ENCODE peak calls at places on chromosomes 1 and 21, in ten cellular contexts. C is lower leg skin, R is fibroblast of the aortic adventitia, M is NT2/D1, O is K562, I is spleen, X is AG09309, Y is H7, Q is mammary epithelial cell, K is foreskin fibroblast. U is an unnamed sample.

GRCh38 chr1:181033128-181033798 is 520 bp upstream of the MR1 start:
- DNase-seq in C (peak; percentile 88), R (peak; percentile 57), M (no peak), O (no peak), I (no peak), X (no peak), Y (no peak), Q (peak; percentile 90), K (peak; percentile 23), U (peak; percentile 82)

GRCh38 chr1:93817819-93818569 is 61.0 kb downstream of the DNTTIP2 start:
- DNase-seq in C (peak; percentile 83), R (no peak), M (no peak), O (no peak), I (no peak), X (no peak), Y (no peak), Q (peak; percentile 77), K (no peak), U (no peak)

GRCh38 chr1:117656202-117656641 is 50.4 kb downstream of the TENT5C start:
- DNase-seq in C (peak; percentile 80), R (no peak), M (no peak), O (no peak), I (peak; percentile 87), X (no peak), Y (no peak), Q (no peak), K (no peak), U (no peak)

GRCh38 chr1:201126832-201127754 is at the start of gene ASCL5:
- DNase-seq in C (no peak), R (peak; percentile 21), M (no peak), O (peak; percentile 36), I (no peak), X (no peak), Y (peak; percentile 89), Q (peak; percentile 63), K (no peak), U (no peak)

GRCh38 chr1:79982218-79982617 is 975.7 kb upstream of the ADGRL4 start:
- DNase-seq in C (peak; percentile 88), R (peak; percentile 100), M (no peak), O (no peak), I (no peak), X (peak; percentile 55), Y (no peak), Q (no peak), K (peak; percentile 78), U (no peak)

GRCh38 chr1:96474985-96475743 is 246.4 kb upstream of the PTBP2 start:
- DNase-seq in C (no peak), R (no peak), M (peak; percentile 73), O (no peak), I (no peak), X (no peak), Y (peak; percentile 55), Q (no peak), K (no peak), U (no peak)

GRCh38 chr1:2214541-2215241 is 13.4 kb upstream of the SKI start:
- DNase-seq in C (no peak), R (no peak), M (no peak), O (no peak), I (peak; percentile 89), X (no peak), Y (no peak), Q (no peak), K (no peak), U (no peak)

GRCh38 chr1:150999051-150999674 is 7.5 kb downstream of the MINDY1 start:
- DNase-seq in C (no peak), R (peak; percentile 16), M (no peak), O (peak; percentile 67), I (no peak), X (peak; percentile 41), Y (no peak), Q (no peak), K (no peak), U (no peak)

GRCh38 chr1:24600551-24600950 is 42.6 kb upstream of the SRRM1 start:
- DNase-seq in C (no peak), R (no peak), M (no peak), O (no peak), I (no peak), X (no peak), Y (no peak), Q (no peak), K (no peak), U (no peak)

GRCh38 chr1:243582321-243582720 is 267.7 kb downstream of the AKT3 start:
- DNase-seq in C (no peak), R (peak; percentile 70), M (no peak), O (no peak), I (no peak), X (no peak), Y (no peak), Q (peak; percentile 35), K (no peak), U (no peak)

GRCh38 chr1:16386454-16387113 is 19.5 kb downstream of the SZRD1 start:
- DNase-seq in C (no peak), R (peak; percentile 92), M (no peak), O (no peak), I (no peak), X (peak; percentile 63), Y (no peak), Q (peak; percentile 80), K (peak; percentile 83), U (no peak)

GRCh38 chr1:72284398-72285073 is 2.2 kb upstream of the NEGR1 start:
- DNase-seq in C (no peak), R (peak; percentile 92), M (peak; percentile 59), O (no peak), I (peak; percentile 77), X (peak; percentile 97), Y (peak; percentile 34), Q (peak; percentile 95), K (peak; percentile 87), U (peak; percentile 75)

GRCh38 chr1:204514841-204515240 is 1.4 kb upstream of the MDM4 start:
- DNase-seq in C (no peak), R (no peak), M (no peak), O (no peak), I (no peak), X (no peak), Y (no peak), Q (no peak), K (no peak), U (no peak)

GRCh38 chr1:204516180-204516879 is at the start of gene MDM4:
- DNase-seq in C (peak; percentile 97), R (peak; percentile 97), M (peak; percentile 99), O (peak; percentile 95), I (peak; percentile 97), X (peak; percentile 79), Y (peak; percentile 93), Q (peak; percentile 96), K (peak; percentile 96), U (peak; percentile 99)

GRCh38 chr1:204511366-204511765 is 4.8 kb upstream of the MDM4 start:
- DNase-seq in C (no peak), R (no peak), M (no peak), O (no peak), I (no peak), X (no peak), Y (no peak), Q (no peak), K (no peak), U (no peak)

GRCh38 chr1:204509186-204509635 is 7.0 kb upstream of the MDM4 start:
- DNase-seq in C (no peak), R (no peak), M (no peak), O (no peak), I (no peak), X (no peak), Y (no peak), Q (peak; percentile 49), K (no peak), U (no peak)

GRCh38 chr1:204513117-204513716 is 3.0 kb upstream of the MDM4 start:
- DNase-seq in C (no peak), R (no peak), M (no peak), O (no peak), I (no peak), X (no peak), Y (no peak), Q (no peak), K (no peak), U (peak; percentile 33)
- H3K4me3 ChIP-seq in C (no peak overlapping the region), R (no peak overlapping the region), M (no peak overlapping the region), O (no peak overlapping the region), I (no peak overlapping the region), X (no peak overlapping the region), Y (no peak overlapping the region), Q (no peak overlapping the region), K (no peak overlapping the region), U (no peak overlapping the region)

DNA sequence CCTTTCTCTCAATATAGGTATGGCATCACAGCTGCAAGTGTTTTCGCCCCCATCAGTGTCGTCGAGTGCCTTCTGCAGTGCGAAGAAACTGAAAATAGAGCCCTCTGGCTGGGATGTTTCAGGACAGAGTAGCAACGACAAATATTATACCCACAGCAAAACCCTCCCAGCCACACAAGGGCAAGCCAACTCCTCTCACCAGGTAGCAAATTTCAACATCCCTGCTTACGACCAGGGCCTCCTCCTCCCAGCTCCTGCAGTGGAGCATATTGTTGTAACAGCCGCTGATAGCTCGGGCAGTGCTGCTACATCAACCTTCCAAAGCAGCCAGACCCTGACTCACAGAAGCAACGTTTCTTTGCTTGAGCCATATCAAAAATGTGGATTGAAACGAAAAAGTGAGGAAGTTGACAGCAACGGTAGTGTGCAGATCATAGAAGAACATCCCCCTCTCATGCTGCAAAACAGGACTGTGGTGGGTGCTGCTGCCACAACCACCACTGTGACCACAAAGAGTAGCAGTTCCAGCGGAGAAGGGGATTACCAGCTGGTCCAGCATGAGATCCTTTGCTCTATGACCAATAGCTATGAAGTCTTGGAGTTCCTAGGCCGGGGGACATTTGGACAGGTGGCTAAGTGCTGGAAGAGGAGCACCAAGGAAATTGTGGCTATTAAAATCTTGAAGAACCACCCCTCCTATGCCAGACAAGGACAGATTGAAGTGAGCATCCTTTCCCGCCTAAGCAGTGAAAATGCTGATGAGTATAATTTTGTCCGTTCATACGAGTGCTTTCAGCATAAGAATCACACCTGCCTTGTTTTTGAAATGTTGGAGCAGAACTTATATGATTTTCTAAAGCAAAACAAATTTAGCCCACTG is 11.5 kb downstream of the HIPK1 start:
- DNase-seq in C (no peak), R (no peak), M (no peak), O (no peak), I (no peak), X (no peak), Y (no peak), Q (no peak), K (no peak), U (peak; percentile 97)
- H3K4me3 ChIP-seq in C (no peak overlapping the region), R (no peak overlapping the region), M (no peak overlapping the region), O (no peak overlapping the region), I (no peak overlapping the region), X (no peak overlapping the region), Y (no peak overlapping the region), Q (no peak overlapping the region), K (no peak overlapping the region), U (peak overlapping the region; percentile 57)

GRCh38 chr1:203336097-203336496 is 14.8 kb downstream of the FMOD start:
- DNase-seq in C (no peak), R (no peak), M (no peak), O (no peak), I (no peak), X (no peak), Y (no peak), Q (no peak), K (no peak), U (no peak)
- H3K4me3 ChIP-seq in C (no peak overlapping the region), R (no peak overlapping the region), M (no peak overlapping the region), O (no peak overlapping the region), I (no peak overlapping the region), X (no peak overlapping the region), Y (no peak overlapping the region), Q (no peak overlapping the region), K (no peak overlapping the region), U (no peak overlapping the region)

DNA sequence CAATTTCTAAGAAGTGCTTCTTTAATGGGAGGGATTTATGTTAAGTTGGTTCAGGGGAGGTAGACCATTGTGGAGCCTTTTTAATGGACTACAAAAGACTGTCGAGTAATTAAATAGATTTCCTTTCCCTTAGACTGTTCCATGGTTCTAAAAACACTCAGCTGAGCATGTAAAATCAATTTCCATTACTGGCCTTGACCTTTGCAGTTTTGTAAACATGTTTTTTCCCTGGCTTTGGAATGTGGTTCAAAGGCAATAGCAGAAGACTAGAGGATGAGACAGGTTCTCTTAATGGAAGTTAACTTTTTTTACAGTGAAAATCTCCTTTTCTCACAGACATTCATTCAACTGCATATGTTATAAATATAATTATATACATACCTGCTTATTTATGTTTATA is 37.6 kb upstream of the BTG3 start:
- DNase-seq in C (no peak), R (no peak), M (no peak), O (no peak), I (no peak), X (no peak), Y (no peak), Q (no peak), K (no peak), U (no peak)
- H3K4me3 ChIP-seq in C (no peak overlapping the region), R (no peak overlapping the region), M (no peak overlapping the region), O (no peak overlapping the region), I (no peak overlapping the region), X (no peak overlapping the region), Y (no peak overlapping the region), Q (no peak overlapping the region), K (no peak overlapping the region), U (no peak overlapping the region)